ENCODE peak calls at places on chromosomes 1 and 21, in ten cellular contexts. Q, D, F, C, X, N, I, Y, T and P are unnamed samples.

GRCh38 chr1:41835488-41835887 is 83.2 kb downstream of the HIVEP3 start:
- DNase-seq in D (no peak), X (peak; percentile 69), C (no peak), N (no peak), F (no peak), I (no peak), T (no peak), Y (no peak), Q (no peak), P (no peak)

GRCh38 chr21:8991088-8991907 is 1530.1 kb upstream of the TPTE start:
- DNase-seq in I (no peak), C (no peak), T (no peak), Y (no peak), Q (no peak), D (peak; percentile 82), N (peak; percentile 31), F (no peak), X (peak; percentile 97), P (no peak)

GRCh38 chr21:14762734-14763694 is 216.9 kb upstream of the SAMSN1 start:
- DNase-seq in N (no peak), F (peak; percentile 53), X (no peak), C (no peak), T (no peak), Y (no peak), I (no peak), Q (no peak), D (no peak), P (no peak)

GRCh38 chr1:203340112-203340804 is 10.7 kb downstream of the FMOD start:
- DNase-seq in D (peak; percentile 84), X (peak; percentile 78), N (peak; percentile 73), I (peak; percentile 38), Y (no peak), Q (peak; percentile 37), T (peak; percentile 60), C (peak; percentile 80), F (peak; percentile 95), P (peak; percentile 79)

GRCh38 chr1:22018583-22019559 is 17.4 kb downstream of the CELA3A start:
- DNase-seq in Q (peak; percentile 41), D (peak; percentile 48), Y (peak; percentile 20), F (peak; percentile 23), X (peak; percentile 96), T (peak; percentile 12), C (no peak), N (no peak), I (peak; percentile 63), P (no peak)

GRCh38 chr1:2210084-2210653 is 15.6 kb upstream of the FAAP20 start:
- DNase-seq in N (no peak), C (no peak), T (no peak), Y (no peak), D (no peak), F (no peak), I (no peak), Q (no peak), X (no peak), P (no peak)

GRCh38 chr1:162310337-162310736 is 66.3 kb downstream of the SPATA46 start:
- DNase-seq in Y (no peak), X (peak; percentile 39), F (no peak), I (no peak), Q (no peak), D (no peak), C (no peak), N (no peak), T (no peak), P (no peak)

GRCh38 chr1:160260436-160261382 is 1.6 kb downstream of the DCAF8 start:
- DNase-seq in T (peak; percentile 38), N (no peak), X (peak; percentile 91), C (peak; percentile 71), D (peak; percentile 95), Y (no peak), F (no peak), I (no peak), Q (no peak), P (peak; percentile 93)

GRCh38 chr1:183461350-183461749 is 10.9 kb upstream of the SMG7 start:
- DNase-seq in D (peak; percentile 8), I (no peak), N (no peak), C (no peak), Q (no peak), T (no peak), Y (no peak), X (peak; percentile 17), F (no peak), P (no peak)

GRCh38 chr1:226985239-226985838 is 45.2 kb downstream of the COQ8A start:
- DNase-seq in F (no peak), X (no peak), Y (no peak), I (no peak), N (no peak), C (no peak), Q (no peak), T (no peak), D (no peak), P (no peak)

GRCh38 chr1:18322353-18323032 is 158.2 kb upstream of the KLHDC7A start:
- DNase-seq in N (peak; percentile 61), T (no peak), I (no peak), Y (no peak), X (peak; percentile 38), F (no peak), Q (no peak), C (no peak), D (no peak), P (no peak)

GRCh38 chr21:32046191-32046590 is 173.4 kb downstream of the HUNK start:
- DNase-seq in F (no peak), Y (no peak), X (peak; percentile 60), I (no peak), D (no peak), T (no peak), C (no peak), Q (no peak), N (no peak), P (no peak)

GRCh38 chr21:32764186-32764585 is 7.4 kb downstream of the PAXBP1 start:
- DNase-seq in Y (no peak), N (no peak), X (no peak), D (no peak), C (no peak), Q (no peak), F (no peak), I (no peak), T (no peak), P (no peak)